ENCODE peak calls at places on chromosomes 16 and 17, in eight cellular contexts. E, O, T, B, K, S, P and A are unnamed samples.

GRCh38 chr16:48123104-48123788 is 32.5 kb downstream of the ABCC12 start:
- DNase-seq in E (no peak), O (peak), T (peak), B (peak), K (no peak), S (no peak), P (no peak), A (peak)

GRCh38 chr17:10061131-10061581 is 137.2 kb downstream of the GAS7 start:
- DNase-seq in E (no peak), O (no peak), T (no peak), B (no peak), K (no peak), S (no peak), P (no peak), A (no peak)

GRCh38 chr17:13562271-13562800 is 39.4 kb downstream of the HS3ST3A1 start:
- DNase-seq in E (no peak), O (no peak), T (peak), B (no peak), K (no peak), S (no peak), P (no peak), A (no peak)

GRCh38 chr17:37274432-37274831 is 101.4 kb upstream of the C17orf78 start:
- DNase-seq in E (no peak), O (no peak), T (no peak), B (no peak), K (no peak), S (no peak), P (no peak), A (no peak)

GRCh38 chr16:75099738-75100615 is 16.6 kb downstream of the LDHD start:
- DNase-seq in E (no peak), O (peak), T (no peak), B (no peak), K (no peak), S (no peak), P (no peak), A (no peak)

GRCh38 chr16:85396879-85397871 is 215.9 kb upstream of the GSE1 start:
- DNase-seq in E (no peak), O (no peak), T (no peak), B (no peak), K (no peak), S (peak), P (peak), A (no peak)

GRCh38 chr17:42050360-42051012 is at the start of gene C17orf113:
- DNase-seq in E (peak), O (peak), T (no peak), B (peak), K (peak), S (peak), P (no peak), A (peak)

GRCh38 chr17:81239714-81240555 is 817 bp downstream of the NDUFAF8 start:
- DNase-seq in E (peak), O (peak), T (no peak), B (peak), K (no peak), S (no peak), P (peak), A (peak)

GRCh38 chr17:15973834-15974233 is 25.7 kb downstream of the ZSWIM7 start:
- DNase-seq in E (no peak), O (no peak), T (no peak), B (no peak), K (no peak), S (no peak), P (no peak), A (no peak)

GRCh38 chr17:58455491-58455890 is 32.7 kb downstream of the HSF5 start:
- DNase-seq in E (no peak), O (no peak), T (no peak), B (no peak), K (no peak), S (no peak), P (no peak), A (no peak)

GRCh38 chr17:412211-413015 is 59.8 kb upstream of the RPH3AL start:
- DNase-seq in E (peak), O (peak), T (peak), B (peak), K (peak), S (no peak), P (peak), A (peak)

GRCh38 chr17:76053230-76054111 is 18.8 kb downstream of the SRP68 start:
- DNase-seq in E (no peak), O (peak), T (peak), B (peak), K (no peak), S (no peak), P (no peak), A (peak)

GRCh38 chr16:7392206-7392605 is 59.6 kb downstream of the RBFOX1 start:
- DNase-seq in E (no peak), O (no peak), T (no peak), B (no peak), K (no peak), S (no peak), P (no peak), A (no peak)

GRCh38 chr17:65198653-65199382 is 61.6 kb downstream of the RGS9 start:
- DNase-seq in E (peak), O (no peak), T (peak), B (peak), K (no peak), S (no peak), P (peak), A (peak)

GRCh38 chr16:30786115-30786935 is 680 bp downstream of the ZNF629 start:
- DNase-seq in E (no peak), O (no peak), T (peak), B (peak), K (no peak), S (no peak), P (no peak), A (no peak)

GRCh38 chr17:1158879-1159278 is 20.9 kb downstream of the ABR start:
- DNase-seq in E (no peak), O (no peak), T (peak), B (no peak), K (no peak), S (no peak), P (no peak), A (no peak)

GRCh38 chr16:86073103-86073625 is 174.2 kb downstream of the IRF8 start:
- DNase-seq in E (no peak), O (no peak), T (no peak), B (no peak), K (no peak), S (no peak), P (no peak), A (no peak)

GRCh38 chr17:80477647-80478478 is 1.5 kb upstream of the NPTX1 start:
- DNase-seq in E (peak), O (peak), T (peak), B (peak), K (no peak), S (peak), P (no peak), A (peak)

GRCh38 chr16:4477966-4478365 is 1.8 kb downstream of the HMOX2 start:
- DNase-seq in E (no peak), O (no peak), T (peak), B (no peak), K (peak), S (no peak), P (no peak), A (no peak)

GRCh38 chr17:64084086-64084939 is 45.6 kb downstream of the ERN1 start:
- DNase-seq in E (no peak), O (no peak), T (peak), B (no peak), K (no peak), S (peak), P (no peak), A (peak)

GRCh38 chr17:33521784-33522183 is 228.7 kb upstream of the ASIC2 start:
- DNase-seq in E (no peak), O (no peak), T (peak), B (peak), K (no peak), S (peak), P (peak), A (no peak)

GRCh38 chr16:57134982-57135381 is 42.6 kb downstream of the CPNE2 start:
- DNase-seq in E (no peak), O (no peak), T (no peak), B (no peak), K (peak), S (no peak), P (no peak), A (no peak)